ENCODE peak calls at places on chromosomes 13 and 19, in ten cellular contexts. F is omental fat pad; E is mammary epithelial cell; N is sigmoid colon; H is endothelial cell; X is Calu3; U is CD4-positive, alpha-beta memory T cell; A is psoas muscle; G is activated naive CD4-positive, alpha-beta T cell treated with Interleukin-2 at 50 U/mL for 16 hours; O is heart left ventricle. Y is an unnamed sample.

GRCh38 chr19:46241676-46242075 is 12.1 kb downstream of the IGFL1 start:
- DNase-seq in G (no peak), N (no peak), U (no peak), O (no peak), X (no peak), E (no peak), F (no peak), H (no peak), A (no peak), Y (no peak)

GRCh38 chr19:30229524-30230174 is 142.5 kb upstream of the ZNF536 start:
- DNase-seq in O (no peak), U (no peak), X (no peak), A (no peak), N (no peak), E (no peak), G (no peak), F (no peak), H (no peak), Y (no peak)

GRCh38 chr13:109715902-109716301 is 70.5 kb downstream of the IRS2 start:
- DNase-seq in U (no peak), F (no peak), O (no peak), H (no peak), A (peak), X (no peak), G (no peak), N (no peak), E (peak), Y (no peak)

GRCh38 chr19:17328517-17329060 is 6.1 kb downstream of the ANO8 start:
- DNase-seq in A (no peak), N (no peak), H (no peak), X (no peak), G (peak), U (peak), F (no peak), O (no peak), E (no peak), Y (no peak)

GRCh38 chr19:17778621-17779280 is 16.2 kb upstream of the B3GNT3 start:
- DNase-seq in E (no peak), G (no peak), A (no peak), O (no peak), N (no peak), X (no peak), H (no peak), U (no peak), F (no peak), Y (no peak)

GRCh38 chr13:29937836-29938235 is 87.4 kb upstream of the UBL3 start:
- DNase-seq in F (no peak), G (peak), X (no peak), U (peak), O (no peak), H (no peak), E (no peak), N (no peak), A (no peak), Y (no peak)

GRCh38 chr13:113076681-113077401 is 28.8 kb upstream of the F7 start:
- DNase-seq in H (no peak), N (peak), G (no peak), O (peak), F (no peak), A (no peak), E (no peak), U (no peak), X (no peak), Y (no peak)

GRCh38 chr13:111323950-111324651 is 3.7 kb downstream of the TEX29 start:
- DNase-seq in G (no peak), U (no peak), H (no peak), F (no peak), E (no peak), X (no peak), O (no peak), N (peak), A (no peak), Y (no peak)

GRCh38 chr13:79645569-79645968 is 164.6 kb downstream of the NDFIP2 start:
- DNase-seq in G (no peak), N (no peak), O (no peak), A (no peak), F (no peak), X (no peak), U (no peak), E (no peak), H (no peak), Y (no peak)

Y was measured in coronary artery.